ENCODE peak calls at places on chromosomes 1 and 21, in six cellular contexts. O is HCT116, C is spleen, V is sigmoid colon, M is K562, X is prostate gland. G is an unnamed sample.

GRCh38 chr1:228921473-228921872 is 186.2 kb downstream of the RHOU start:
- DNase-seq in O (no peak), C (peak), V (peak), M (no peak), X (peak), G (no peak)

GRCh38 chr1:231628207-231628876 is 1.8 kb downstream of the DISC1 start:
- DNase-seq in O (no peak), C (no peak), V (no peak), M (no peak), X (no peak), G (no peak)

GRCh38 chr1:209672705-209673630 is 2.2 kb upstream of the G0S2 start:
- DNase-seq in O (no peak), C (no peak), V (no peak), M (no peak), X (no peak), G (no peak)

GRCh38 chr1:112852934-112853333 is 103.1 kb downstream of the SLC16A1 start:
- DNase-seq in O (no peak), C (no peak), V (no peak), M (no peak), X (no peak), G (no peak)

GRCh38 chr1:218480691-218481099 is 135.6 kb downstream of the TGFB2 start:
- DNase-seq in O (no peak), C (no peak), V (no peak), M (no peak), X (no peak), G (no peak)

GRCh38 chr21:28537371-28538079 is 455.2 kb downstream of the LTN1 start:
- DNase-seq in O (no peak), C (no peak), V (no peak), M (no peak), X (no peak), G (no peak)

GRCh38 chr1:233815865-233816264 is 88.6 kb upstream of the SLC35F3 start:
- DNase-seq in O (no peak), C (no peak), V (no peak), M (no peak), X (no peak), G (no peak)

GRCh38 chr1:240122639-240123604 is 31.2 kb downstream of the FMN2 start:
- DNase-seq in O (no peak), C (no peak), V (no peak), M (no peak), X (no peak), G (no peak)

GRCh38 chr1:243974451-243975292 is 76.4 kb upstream of the ZBTB18 start:
- DNase-seq in O (no peak), C (no peak), V (no peak), M (no peak), X (no peak), G (no peak)

GRCh38 chr1:22641906-22642636 is 1.4 kb upstream of the C1QC start:
- DNase-seq in O (no peak), C (peak), V (peak), M (peak), X (peak), G (peak)

GRCh38 chr21:37159053-37159776 is 86.2 kb downstream of the TTC3 start:
- DNase-seq in O (no peak), C (no peak), V (no peak), M (no peak), X (no peak), G (no peak)

GRCh38 chr1:54885863-54886723 is 902 bp downstream of the DHCR24 start:
- DNase-seq in O (peak), C (no peak), V (no peak), M (peak), X (peak), G (peak)

GRCh38 chr1:93905734-93906133 is 3.5 kb downstream of the GCLM start:
- DNase-seq in O (no peak), C (no peak), V (no peak), M (no peak), X (no peak), G (no peak)

GRCh38 chr1:154783976-154784375 is 86.1 kb downstream of the KCNN3 start:
- DNase-seq in O (no peak), C (peak), V (peak), M (no peak), X (no peak), G (no peak)

GRCh38 chr1:183646780-183647179 is 6.3 kb downstream of the APOBEC4 start:
- DNase-seq in O (no peak), C (no peak), V (no peak), M (no peak), X (no peak), G (no peak)

GRCh38 chr1:26999440-26999987 is 6.0 kb downstream of the TRNP1 start:
- DNase-seq in O (peak), C (no peak), V (peak), M (no peak), X (peak), G (peak)

GRCh38 chr1:22207605-22208264 is 64.8 kb upstream of the WNT4 start:
- DNase-seq in O (no peak), C (peak), V (peak), M (no peak), X (no peak), G (no peak)

GRCh38 chr1:151862604-151863003 is 9.1 kb upstream of the THEM5 start:
- DNase-seq in O (no peak), C (no peak), V (no peak), M (peak), X (no peak), G (no peak)

GRCh38 chr1:227234998-227235405 is 83.3 kb downstream of the CDC42BPA start:
- DNase-seq in O (peak), C (no peak), V (no peak), M (peak), X (peak), G (no peak)

GRCh38 chr1:9861371-9861770 is 37.6 kb upstream of the CLSTN1 start:
- DNase-seq in O (no peak), C (peak), V (no peak), M (no peak), X (no peak), G (no peak)

GRCh38 chr1:96790599-96790998 is 69.0 kb downstream of the PTBP2 start:
- DNase-seq in O (no peak), C (no peak), V (no peak), M (no peak), X (no peak), G (no peak)

GRCh38 chr1:12594966-12595838 is 22.8 kb downstream of the DHRS3 start:
- DNase-seq in O (no peak), C (peak), V (peak), M (no peak), X (peak), G (peak)

GRCh38 chr1:41072051-41072450 is 50.5 kb upstream of the SLFNL1 start:
- DNase-seq in O (no peak), C (no peak), V (no peak), M (no peak), X (no peak), G (no peak)

GRCh38 chr1:223219318-223219635 is 76.2 kb upstream of the TLR5 start:
- DNase-seq in O (no peak), C (no peak), V (no peak), M (no peak), X (no peak), G (no peak)

GRCh38 chr1:205072881-205073280 is 11.4 kb downstream of the TMEM81 start:
- DNase-seq in O (no peak), C (no peak), V (no peak), M (peak), X (no peak), G (no peak)

GRCh38 chr1:8643542-8644536 is 173.6 kb downstream of the RERE start:
- DNase-seq in O (no peak), C (no peak), V (no peak), M (no peak), X (peak), G (no peak)

GRCh38 chr1:224851210-224851849 is 78.1 kb upstream of the DNAH14 start:
- DNase-seq in O (peak), C (no peak), V (no peak), M (peak), X (peak), G (peak)

GRCh38 chr1:213201380-213202155 is 150.5 kb downstream of the RPS6KC1 start:
- DNase-seq in O (no peak), C (no peak), V (no peak), M (no peak), X (no peak), G (no peak)

GRCh38 chr21:41370840-41371697 is 9.2 kb downstream of the MX2 start:
- DNase-seq in O (no peak), C (peak), V (peak), M (no peak), X (no peak), G (no peak)

GRCh38 chr1:162997499-162998285 is 71.5 kb upstream of the RGS4 start:
- DNase-seq in O (no peak), C (no peak), V (no peak), M (no peak), X (no peak), G (no peak)

GRCh38 chr1:58447891-58448290 is 98.6 kb downstream of the OMA1 start:
- DNase-seq in O (no peak), C (no peak), V (no peak), M (no peak), X (no peak), G (no peak)

GRCh38 chr21:14554948-14555347 is 8.8 kb upstream of the SAMSN1 start:
- DNase-seq in O (no peak), C (no peak), V (no peak), M (no peak), X (no peak), G (no peak)

GRCh38 chr1:225635649-225636048 is 17.3 kb downstream of the ENAH start:
- DNase-seq in O (no peak), C (no peak), V (no peak), M (no peak), X (no peak), G (no peak)

GRCh38 chr1:156754219-156754618 is 2.7 kb upstream of the HDGF start:
- DNase-seq in O (no peak), C (peak), V (no peak), M (no peak), X (no peak), G (no peak)

GRCh38 chr1:156750191-156750931 is 1.1 kb downstream of the HDGF start:
- DNase-seq in O (no peak), C (no peak), V (no peak), M (peak), X (peak), G (peak)

GRCh38 chr1:156752843-156753486 is 1.5 kb upstream of the HDGF start:
- DNase-seq in O (no peak), C (peak), V (no peak), M (no peak), X (no peak), G (no peak)

GRCh38 chr1:156750932-156751723 is at the start of gene HDGF:
- DNase-seq in O (no peak), C (peak), V (peak), M (peak), X (no peak), G (peak)

DNA sequence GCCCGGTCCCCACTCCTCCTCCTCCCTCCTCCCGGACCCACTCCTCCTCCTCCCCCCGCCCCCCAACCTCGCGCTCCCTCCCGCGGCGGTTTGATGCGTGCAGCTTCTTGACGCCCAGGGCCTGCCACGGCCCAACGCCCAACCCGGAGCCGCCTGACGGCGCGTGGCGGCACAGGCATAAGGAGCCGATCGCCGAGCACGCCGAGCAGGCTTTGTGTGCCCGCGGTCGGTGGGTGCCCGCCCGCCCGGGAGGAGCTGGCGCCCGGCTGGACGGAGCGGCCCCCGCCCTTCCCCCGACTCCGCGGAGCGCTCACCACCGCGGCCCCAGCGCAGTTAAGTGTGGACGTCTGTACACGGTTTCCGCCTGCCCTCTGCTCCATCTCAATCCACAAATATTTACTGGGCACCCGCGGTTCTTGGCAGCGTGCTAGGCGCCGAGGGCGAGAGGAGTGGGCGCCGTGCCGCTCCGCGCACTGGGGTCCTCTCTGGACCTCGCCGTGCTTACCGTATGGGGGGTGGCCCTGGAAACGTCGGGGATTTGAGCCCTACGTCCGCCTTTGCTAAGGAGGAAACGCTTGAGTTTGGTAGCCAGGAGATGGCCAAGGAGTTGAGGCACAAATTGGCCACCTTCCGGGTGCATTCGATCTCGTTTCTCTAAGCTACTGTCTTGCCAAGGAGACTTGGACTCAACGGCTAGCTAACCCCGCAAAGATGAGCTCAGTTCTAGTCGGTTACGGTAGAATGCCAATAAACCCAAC is 428 bp upstream of the HDGF start:
- DNase-seq in O (peak), C (peak), V (peak), M (peak), X (peak), G (peak)
- TF ChIP-seq POLR2AphosphoS5 in O (peak), C (peak), V (peak), M (peak), X (peak), G (peak)

GRCh38 chr21:42383331-42383730 is 12.5 kb downstream of the TMPRSS3 start:
- DNase-seq in O (no peak), C (peak), V (no peak), M (no peak), X (no peak), G (no peak)

GRCh38 chr21:42384184-42384583 is 11.7 kb downstream of the TMPRSS3 start:
- DNase-seq in O (no peak), C (peak), V (no peak), M (no peak), X (no peak), G (no peak)

GRCh38 chr21:42384999-42385398 is 10.9 kb downstream of the TMPRSS3 start:
- DNase-seq in O (no peak), C (no peak), V (no peak), M (no peak), X (no peak), G (no peak)

GRCh38 chr21:42381347-42381984 is 14.4 kb downstream of the TMPRSS3 start:
- DNase-seq in O (peak), C (peak), V (no peak), M (no peak), X (peak), G (peak)

DNA sequence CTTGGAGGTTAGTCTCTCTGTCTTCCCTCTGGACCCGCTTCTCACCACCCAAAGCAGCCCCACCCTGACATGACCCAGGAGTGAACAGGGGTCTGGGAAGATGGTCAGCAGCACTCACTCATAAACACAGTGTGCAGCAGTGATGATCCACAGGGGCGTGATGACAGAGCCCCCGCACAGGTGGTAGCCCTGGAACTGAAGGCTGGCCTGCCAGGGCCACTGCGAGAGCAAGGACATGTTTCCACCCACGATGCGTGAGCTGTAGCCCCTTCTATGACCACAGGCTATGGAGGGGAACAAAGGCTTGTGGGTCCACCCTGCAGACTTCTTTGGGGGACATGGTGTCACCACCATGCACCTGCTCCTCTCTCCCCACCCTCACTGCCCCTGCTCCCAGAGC is 12.9 kb downstream of the TMPRSS3 start:
- DNase-seq in O (no peak), C (no peak), V (no peak), M (no peak), X (no peak), G (no peak)
- TF ChIP-seq POLR2AphosphoS5 in O (no peak), C (no peak), V (no peak), M (no peak), X (no peak), G (no peak)

GRCh38 chr1:173171152-173171551 is 36.0 kb downstream of the TNFSF4 start:
- DNase-seq in O (no peak), C (no peak), V (no peak), M (no peak), X (no peak), G (no peak)
- TF ChIP-seq POLR2AphosphoS5 in O (no peak), C (no peak), V (no peak), M (no peak), X (no peak), G (no peak)

GRCh38 chr21:42836767-42837301 is 42.5 kb downstream of the WDR4 start:
- DNase-seq in O (no peak), C (peak), V (no peak), M (no peak), X (no peak), G (peak)

GRCh38 chr21:42836402-42836666 is 43.0 kb downstream of the WDR4 start:
- DNase-seq in O (no peak), C (no peak), V (no peak), M (peak), X (no peak), G (no peak)

GRCh38 chr21:42834730-42835191 is 44.6 kb downstream of the WDR4 start:
- DNase-seq in O (no peak), C (peak), V (peak), M (peak), X (no peak), G (peak)

GRCh38 chr21:42835211-42835610 is 44.1 kb downstream of the WDR4 start:
- DNase-seq in O (no peak), C (peak), V (no peak), M (peak), X (no peak), G (peak)

DNA sequence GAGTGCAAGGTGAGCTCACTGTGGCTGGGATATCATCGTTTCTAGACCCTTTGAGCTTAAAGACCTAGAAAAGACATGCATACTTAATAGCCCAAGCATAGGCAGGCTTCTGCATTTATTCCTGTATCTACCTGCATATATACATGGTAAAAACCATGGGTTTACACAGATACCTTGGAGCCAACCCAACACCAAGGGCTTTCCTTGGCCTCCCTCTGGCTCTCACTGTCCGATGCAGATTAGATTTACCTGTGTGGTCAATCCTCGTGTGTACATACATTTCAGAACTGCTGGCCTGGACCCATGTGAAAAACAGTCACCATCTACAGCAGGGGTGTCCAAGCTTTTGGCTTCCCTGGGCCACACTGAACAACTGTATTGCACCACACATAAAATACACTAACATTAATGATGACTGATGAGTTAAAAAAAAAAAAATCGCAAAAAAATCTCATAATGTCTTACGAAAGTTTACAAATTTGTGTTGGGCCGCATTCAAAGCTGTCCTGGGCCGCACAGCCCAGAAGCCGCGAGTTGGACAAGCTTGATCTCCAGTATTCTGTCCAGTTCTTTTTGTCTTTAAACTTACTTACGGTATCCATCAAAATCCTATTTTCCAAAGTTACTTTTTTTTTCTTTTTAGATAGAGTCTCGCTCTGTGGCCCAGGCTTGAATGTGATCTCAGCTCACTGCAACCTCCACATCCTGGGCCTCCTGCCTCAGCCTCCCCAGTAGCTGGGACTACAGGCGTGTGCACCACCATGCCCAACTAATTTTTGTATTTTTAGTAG is 43.5 kb downstream of the WDR4 start:
- DNase-seq in O (no peak), C (peak), V (no peak), M (no peak), X (no peak), G (peak)
- TF ChIP-seq POLR2AphosphoS5 in O (no peak), C (no peak), V (no peak), M (no peak), X (no peak), G (no peak)

GRCh38 chr1:109935451-109935900 is 24.8 kb downstream of the CSF1 start:
- DNase-seq in O (no peak), C (no peak), V (no peak), M (no peak), X (no peak), G (peak)
- TF ChIP-seq POLR2AphosphoS5 in O (no peak), C (no peak), V (no peak), M (no peak), X (no peak), G (peak)

GRCh38 chr1:160399544-160400283 is 650 bp upstream of the VANGL2 start:
- DNase-seq in O (no peak), C (no peak), V (no peak), M (no peak), X (no peak), G (no peak)
- TF ChIP-seq POLR2AphosphoS5 in O (no peak), C (no peak), V (no peak), M (no peak), X (no peak), G (no peak)

G was measured in stomach.